ENCODE peak calls at places on chromosomes 4 and X, in ten cellular contexts. One of them, this sample, is unnamed.

GRCh38 chrX:31260351-31260750 is 188.5 kb upstream of the FTHL17 start:
- DNase-seq in heart right ventricle: no peak
- DNase-seq in small intestine: no peak
- DNase-seq in CD4-positive, alpha-beta T cell: no peak
- DNase-seq in T47D: no peak
- DNase-seq in naive thymus-derived CD4-positive, alpha-beta T cell: no peak
- DNase-seq in cardiac fibroblast: peak
- DNase-seq in HCEC 1CT: no peak
- DNase-seq in HT-29: no peak
- DNase-seq in NCI-H82: no peak
- DNase-seq in this sample: no peak

GRCh38 chr4:184810720-184811119 is 15.0 kb downstream of the ACSL1 start:
- DNase-seq in heart right ventricle: no peak
- DNase-seq in small intestine: no peak
- DNase-seq in CD4-positive, alpha-beta T cell: no peak
- DNase-seq in T47D: no peak
- DNase-seq in naive thymus-derived CD4-positive, alpha-beta T cell: no peak
- DNase-seq in cardiac fibroblast: no peak
- DNase-seq in HCEC 1CT: no peak
- DNase-seq in HT-29: no peak
- DNase-seq in NCI-H82: no peak
- DNase-seq in this sample: no peak

GRCh38 chrX:103818844-103819243 is 13.2 kb downstream of the RAB9B start:
- DNase-seq in heart right ventricle: no peak
- DNase-seq in small intestine: peak
- DNase-seq in CD4-positive, alpha-beta T cell: no peak
- DNase-seq in T47D: no peak
- DNase-seq in naive thymus-derived CD4-positive, alpha-beta T cell: no peak
- DNase-seq in cardiac fibroblast: peak
- DNase-seq in HCEC 1CT: no peak
- DNase-seq in HT-29: no peak
- DNase-seq in NCI-H82: no peak
- DNase-seq in this sample: no peak

GRCh38 chr4:41887821-41888699 is 47.2 kb upstream of the TMEM33 start:
- DNase-seq in heart right ventricle: no peak
- DNase-seq in small intestine: peak
- DNase-seq in CD4-positive, alpha-beta T cell: peak
- DNase-seq in T47D: peak
- DNase-seq in naive thymus-derived CD4-positive, alpha-beta T cell: no peak
- DNase-seq in cardiac fibroblast: peak
- DNase-seq in HCEC 1CT: peak
- DNase-seq in HT-29: peak
- DNase-seq in NCI-H82: peak
- DNase-seq in this sample: peak

GRCh38 chr4:145679520-145679919 is 426 bp upstream of the C4orf51 start:
- DNase-seq in heart right ventricle: no peak
- DNase-seq in small intestine: peak
- DNase-seq in CD4-positive, alpha-beta T cell: no peak
- DNase-seq in T47D: peak
- DNase-seq in naive thymus-derived CD4-positive, alpha-beta T cell: no peak
- DNase-seq in cardiac fibroblast: peak
- DNase-seq in HCEC 1CT: peak
- DNase-seq in HT-29: peak
- DNase-seq in NCI-H82: peak
- DNase-seq in this sample: no peak

GRCh38 chr4:156829194-156829593 is 142.4 kb downstream of the PDGFC start:
- DNase-seq in heart right ventricle: no peak
- DNase-seq in small intestine: no peak
- DNase-seq in CD4-positive, alpha-beta T cell: no peak
- DNase-seq in T47D: no peak
- DNase-seq in naive thymus-derived CD4-positive, alpha-beta T cell: no peak
- DNase-seq in cardiac fibroblast: peak
- DNase-seq in HCEC 1CT: peak
- DNase-seq in HT-29: no peak
- DNase-seq in NCI-H82: no peak
- DNase-seq in this sample: no peak

GRCh38 chrX:137792214-137792613 is 226.3 kb downstream of the ZIC3 start:
- DNase-seq in heart right ventricle: no peak
- DNase-seq in small intestine: no peak
- DNase-seq in CD4-positive, alpha-beta T cell: no peak
- DNase-seq in T47D: no peak
- DNase-seq in naive thymus-derived CD4-positive, alpha-beta T cell: no peak
- DNase-seq in cardiac fibroblast: no peak
- DNase-seq in HCEC 1CT: no peak
- DNase-seq in HT-29: no peak
- DNase-seq in NCI-H82: no peak
- DNase-seq in this sample: no peak

GRCh38 chrX:776529-777230 is 146.1 kb downstream of the SHOX start:
- DNase-seq in heart right ventricle: no peak
- DNase-seq in small intestine: no peak
- DNase-seq in CD4-positive, alpha-beta T cell: no peak
- DNase-seq in T47D: no peak
- DNase-seq in naive thymus-derived CD4-positive, alpha-beta T cell: no peak
- DNase-seq in cardiac fibroblast: no peak
- DNase-seq in HCEC 1CT: no peak
- DNase-seq in HT-29: peak
- DNase-seq in NCI-H82: no peak
- DNase-seq in this sample: no peak

GRCh38 chr4:142614621-142615323 is 231.3 kb downstream of the INPP4B start:
- DNase-seq in heart right ventricle: no peak
- DNase-seq in small intestine: no peak
- DNase-seq in CD4-positive, alpha-beta T cell: no peak
- DNase-seq in T47D: no peak
- DNase-seq in naive thymus-derived CD4-positive, alpha-beta T cell: no peak
- DNase-seq in cardiac fibroblast: peak
- DNase-seq in HCEC 1CT: peak
- DNase-seq in HT-29: no peak
- DNase-seq in NCI-H82: no peak
- DNase-seq in this sample: no peak

GRCh38 chrX:14697453-14697852 is 168.1 kb downstream of the GLRA2 start:
- DNase-seq in heart right ventricle: no peak
- DNase-seq in small intestine: peak
- DNase-seq in CD4-positive, alpha-beta T cell: no peak
- DNase-seq in T47D: peak
- DNase-seq in naive thymus-derived CD4-positive, alpha-beta T cell: no peak
- DNase-seq in cardiac fibroblast: peak
- DNase-seq in HCEC 1CT: peak
- DNase-seq in HT-29: peak
- DNase-seq in NCI-H82: peak
- DNase-seq in this sample: peak

GRCh38 chr4:139951051-139951450 is 202.9 kb downstream of the MAML3 start:
- DNase-seq in heart right ventricle: no peak
- DNase-seq in small intestine: no peak
- DNase-seq in CD4-positive, alpha-beta T cell: no peak
- DNase-seq in T47D: peak
- DNase-seq in naive thymus-derived CD4-positive, alpha-beta T cell: no peak
- DNase-seq in cardiac fibroblast: peak
- DNase-seq in HCEC 1CT: no peak
- DNase-seq in HT-29: no peak
- DNase-seq in NCI-H82: no peak
- DNase-seq in this sample: peak

GRCh38 chrX:24412637-24413363 is 52.3 kb upstream of the PDK3 start:
- DNase-seq in heart right ventricle: no peak
- DNase-seq in small intestine: no peak
- DNase-seq in CD4-positive, alpha-beta T cell: no peak
- DNase-seq in T47D: no peak
- DNase-seq in naive thymus-derived CD4-positive, alpha-beta T cell: no peak
- DNase-seq in cardiac fibroblast: no peak
- DNase-seq in HCEC 1CT: no peak
- DNase-seq in HT-29: no peak
- DNase-seq in NCI-H82: no peak
- DNase-seq in this sample: no peak

GRCh38 chr4:123517971-123518370 is 121.4 kb downstream of the SPRY1 start:
- DNase-seq in heart right ventricle: no peak
- DNase-seq in small intestine: no peak
- DNase-seq in CD4-positive, alpha-beta T cell: no peak
- DNase-seq in T47D: no peak
- DNase-seq in naive thymus-derived CD4-positive, alpha-beta T cell: no peak
- DNase-seq in cardiac fibroblast: peak
- DNase-seq in HCEC 1CT: no peak
- DNase-seq in HT-29: no peak
- DNase-seq in NCI-H82: no peak
- DNase-seq in this sample: no peak

GRCh38 chr4:3413675-3414420 is 27.9 kb upstream of the HGFAC start:
- DNase-seq in heart right ventricle: peak
- DNase-seq in small intestine: no peak
- DNase-seq in CD4-positive, alpha-beta T cell: no peak
- DNase-seq in T47D: no peak
- DNase-seq in naive thymus-derived CD4-positive, alpha-beta T cell: no peak
- DNase-seq in cardiac fibroblast: no peak
- DNase-seq in HCEC 1CT: no peak
- DNase-seq in HT-29: no peak
- DNase-seq in NCI-H82: no peak
- DNase-seq in this sample: no peak

GRCh38 chr4:41095973-41096372 is 118.4 kb downstream of the APBB2 start:
- DNase-seq in heart right ventricle: no peak
- DNase-seq in small intestine: no peak
- DNase-seq in CD4-positive, alpha-beta T cell: no peak
- DNase-seq in T47D: no peak
- DNase-seq in naive thymus-derived CD4-positive, alpha-beta T cell: no peak
- DNase-seq in cardiac fibroblast: peak
- DNase-seq in HCEC 1CT: no peak
- DNase-seq in HT-29: no peak
- DNase-seq in NCI-H82: no peak
- DNase-seq in this sample: no peak

GRCh38 chr4:84085986-84086385 is 413.1 kb downstream of the NKX6-1 start:
- DNase-seq in heart right ventricle: no peak
- DNase-seq in small intestine: no peak
- DNase-seq in CD4-positive, alpha-beta T cell: no peak
- DNase-seq in T47D: no peak
- DNase-seq in naive thymus-derived CD4-positive, alpha-beta T cell: no peak
- DNase-seq in cardiac fibroblast: no peak
- DNase-seq in HCEC 1CT: no peak
- DNase-seq in HT-29: no peak
- DNase-seq in NCI-H82: peak
- DNase-seq in this sample: no peak

GRCh38 chr4:169795585-169795984 is 37.8 kb upstream of the HPF1 start:
- DNase-seq in heart right ventricle: no peak
- DNase-seq in small intestine: no peak
- DNase-seq in CD4-positive, alpha-beta T cell: no peak
- DNase-seq in T47D: no peak
- DNase-seq in naive thymus-derived CD4-positive, alpha-beta T cell: no peak
- DNase-seq in cardiac fibroblast: peak
- DNase-seq in HCEC 1CT: peak
- DNase-seq in HT-29: no peak
- DNase-seq in NCI-H82: no peak
- DNase-seq in this sample: no peak

GRCh38 chrX:118553042-118553714 is 57.6 kb downstream of the DOCK11 start:
- DNase-seq in heart right ventricle: no peak
- DNase-seq in small intestine: no peak
- DNase-seq in CD4-positive, alpha-beta T cell: no peak
- DNase-seq in T47D: no peak
- DNase-seq in naive thymus-derived CD4-positive, alpha-beta T cell: no peak
- DNase-seq in cardiac fibroblast: no peak
- DNase-seq in HCEC 1CT: no peak
- DNase-seq in HT-29: no peak
- DNase-seq in NCI-H82: no peak
- DNase-seq in this sample: no peak

GRCh38 chr4:79652232-79652631 is 244.2 kb upstream of the GK2 start:
- DNase-seq in heart right ventricle: no peak
- DNase-seq in small intestine: no peak
- DNase-seq in CD4-positive, alpha-beta T cell: no peak
- DNase-seq in T47D: peak
- DNase-seq in naive thymus-derived CD4-positive, alpha-beta T cell: no peak
- DNase-seq in cardiac fibroblast: peak
- DNase-seq in HCEC 1CT: peak
- DNase-seq in HT-29: peak
- DNase-seq in NCI-H82: no peak
- DNase-seq in this sample: no peak

GRCh38 chr4:23279377-23279988 is 586.7 kb downstream of the GBA3 start:
- DNase-seq in heart right ventricle: no peak
- DNase-seq in small intestine: no peak
- DNase-seq in CD4-positive, alpha-beta T cell: no peak
- DNase-seq in T47D: no peak
- DNase-seq in naive thymus-derived CD4-positive, alpha-beta T cell: no peak
- DNase-seq in cardiac fibroblast: peak
- DNase-seq in HCEC 1CT: no peak
- DNase-seq in HT-29: no peak
- DNase-seq in NCI-H82: no peak
- DNase-seq in this sample: no peak